ENCODE peak calls at places on chromosomes 4 and X, in five cellular contexts. E is CD8-positive, alpha-beta T cell; F is small intestine; P is suprapubic skin; X is astrocyte. H is an unnamed sample.

GRCh38 chr4:110361921-110362320 is 114.0 kb upstream of the ENPEP start:
- DNase-seq in E (no peak), F (no peak), P (no peak), X (peak; percentile 90), H (no peak)

GRCh38 chrX:70494441-70494840 is 49.8 kb downstream of the DLG3 start:
- DNase-seq in E (no peak), F (no peak), P (no peak), X (no peak), H (no peak)

GRCh38 chr4:41509411-41510008 is 28.4 kb upstream of the LIMCH1 start:
- DNase-seq in E (no peak), F (no peak), P (no peak), X (no peak), H (no peak)

GRCh38 chrX:26822448-26822847 is 606.5 kb downstream of the MAGEB5 start:
- DNase-seq in E (no peak), F (no peak), P (no peak), X (no peak), H (no peak)

GRCh38 chr4:133316874-133317273 is 167.8 kb downstream of the PCDH10 start:
- DNase-seq in E (no peak), F (no peak), P (no peak), X (peak; percentile 73), H (no peak)

GRCh38 chr4:20428410-20429160 is 176.9 kb downstream of the SLIT2 start:
- DNase-seq in E (no peak), F (no peak), P (no peak), X (no peak), H (no peak)

GRCh38 chr4:145285928-145286327 is 105.5 kb upstream of the OTUD4 start:
- DNase-seq in E (no peak), F (no peak), P (no peak), X (peak; percentile 33), H (no peak)

GRCh38 chrX:72016881-72017783 is 106.5 kb downstream of the NHSL2 start:
- DNase-seq in E (no peak), F (no peak), P (no peak), X (no peak), H (peak; percentile 11)

GRCh38 chr4:61520688-61521160 is 320.6 kb downstream of the ADGRL3 start:
- DNase-seq in E (no peak), F (peak; percentile 15), P (no peak), X (peak; percentile 79), H (no peak)

GRCh38 chr4:6087669-6088068 is 69.4 kb upstream of the C4orf50 start:
- DNase-seq in E (no peak), F (peak; percentile 27), P (peak; percentile 53), X (no peak), H (no peak)

GRCh38 chr4:123816462-123816861 is 419.9 kb downstream of the SPRY1 start:
- DNase-seq in E (no peak), F (no peak), P (no peak), X (no peak), H (no peak)

GRCh38 chr4:183171484-183172267 is 72.6 kb downstream of the WWC2 start:
- DNase-seq in E (no peak), F (no peak), P (no peak), X (no peak), H (no peak)

GRCh38 chr4:171588146-171588545 is 225.1 kb upstream of the GALNTL6 start:
- DNase-seq in E (no peak), F (no peak), P (no peak), X (no peak), H (no peak)

GRCh38 chr4:63589796-63590195 is 819.5 kb downstream of the TECRL start:
- DNase-seq in E (no peak), F (no peak), P (no peak), X (no peak), H (no peak)

GRCh38 chr4:143514432-143514831 is 930 bp downstream of the SMARCA5 start:
- DNase-seq in E (peak; percentile 25), F (peak; percentile 47), P (peak; percentile 79), X (peak; percentile 54), H (peak; percentile 59)

DNA sequence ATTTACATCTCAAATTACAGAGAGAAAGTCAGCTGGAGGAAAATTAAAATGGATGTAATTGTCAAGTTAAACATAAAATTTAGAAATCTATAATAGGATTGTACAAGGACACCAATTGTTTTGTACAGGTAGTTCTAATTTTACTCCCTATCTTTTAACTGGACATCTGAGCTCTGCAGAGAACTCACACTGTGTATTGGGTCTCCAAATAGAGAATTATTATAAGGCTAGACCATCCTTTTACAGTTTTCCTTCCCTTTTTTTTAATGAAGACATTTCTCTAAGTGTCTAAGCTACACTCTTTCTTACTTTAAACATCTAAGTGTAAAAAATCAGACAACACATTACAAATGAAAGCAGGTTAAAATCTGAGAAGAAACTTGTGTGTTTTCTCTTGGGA is 78.4 kb upstream of the GC start:
- DNase-seq in E (no peak), F (no peak), P (no peak), X (no peak), H (no peak)
- H3K9me3 ChIP-seq in E (no peaks in the 10 kb centered on the region), F (no peaks in the 10 kb centered on the region), P (peaks cover 11% of the 10 kb centered on the region), X (no peaks in the 10 kb centered on the region), H (no peaks in the 10 kb centered on the region)

GRCh38 chrX:40197071-40197470 is 99.3 kb upstream of the BCOR start:
- DNase-seq in E (no peak), F (no peak), P (no peak), X (no peak), H (no peak)

GRCh38 chrX:40195368-40195767 is 97.6 kb upstream of the BCOR start:
- DNase-seq in E (no peak), F (no peak), P (no peak), X (no peak), H (no peak)

GRCh38 chrX:40201486-40201885 is 103.7 kb upstream of the BCOR start:
- DNase-seq in E (peak; percentile 18), F (no peak), P (no peak), X (no peak), H (no peak)

GRCh38 chrX:40202456-40202855 is 104.7 kb upstream of the BCOR start:
- DNase-seq in E (peak; percentile 16), F (no peak), P (no peak), X (no peak), H (no peak)

DNA sequence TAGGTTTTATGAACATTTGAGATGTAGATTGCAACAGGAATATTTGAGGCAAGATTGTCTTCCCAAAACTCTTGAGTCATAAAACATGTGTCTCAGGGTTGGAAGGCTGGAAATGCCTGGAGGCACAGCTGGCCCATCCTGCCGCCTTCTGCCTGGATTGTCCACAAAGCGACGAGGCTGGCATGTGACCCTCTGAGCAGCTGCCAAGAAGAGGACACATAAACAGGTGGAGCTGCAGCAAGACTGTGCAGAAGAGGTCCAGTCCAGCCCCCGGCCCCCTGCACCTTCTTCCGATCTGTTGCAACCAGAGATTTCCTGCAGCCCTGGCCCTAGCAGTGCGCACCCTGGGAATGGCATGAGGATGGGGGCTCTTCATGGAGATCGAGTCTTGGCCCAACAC is 101.9 kb upstream of the BCOR start:
- DNase-seq in E (no peak), F (no peak), P (no peak), X (no peak), H (no peak)
- H3K4me3 ChIP-seq in E (no peak overlapping the region), F (no peak overlapping the region), P (no peak overlapping the region), X (no peak overlapping the region), H (no peak overlapping the region)

GRCh38 chrX:145729635-145730034 is 88.0 kb upstream of the SLITRK2 start:
- DNase-seq in E (no peak), F (no peak), P (no peak), X (peak; percentile 18), H (no peak)

DNA sequence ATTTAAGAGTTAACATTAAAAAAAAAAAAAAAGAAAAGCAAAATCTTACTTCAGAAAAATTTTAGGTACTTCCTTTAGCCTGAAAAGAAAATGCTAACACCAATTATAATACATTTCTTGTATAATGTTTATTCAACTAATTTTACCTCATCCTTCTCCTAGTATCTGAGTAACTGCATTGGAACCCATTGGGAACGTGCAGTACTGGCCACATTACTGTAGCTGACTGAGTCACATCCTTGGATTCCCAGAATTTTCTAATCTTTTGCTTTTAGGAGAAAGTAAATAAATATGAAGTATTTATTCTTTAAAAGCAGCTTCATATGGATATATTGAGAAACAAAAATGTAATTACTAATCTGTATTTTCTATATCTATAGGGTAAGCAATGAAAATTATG is 82.6 kb upstream of the SLITRK2 start:
- DNase-seq in E (no peak), F (no peak), P (no peak), X (peak; percentile 1), H (no peak)
- H3K9me3 ChIP-seq in E (no peaks in the 10 kb centered on the region), F (no peaks in the 10 kb centered on the region), P (no peaks in the 10 kb centered on the region), X (no peaks in the 10 kb centered on the region), H (no peaks in the 10 kb centered on the region)

GRCh38 chr4:185587065-185587443 is 51.7 kb upstream of the PDLIM3 start:
- DNase-seq in E (no peak), F (no peak), P (no peak), X (no peak), H (no peak)
- H3K4me3 ChIP-seq in E (peak overlapping the region; percentile 12), F (no peak overlapping the region), P (peak overlapping the region; percentile 27), X (no peak overlapping the region), H (no peak overlapping the region)

GRCh38 chrX:55326985-55327384 is 62.3 kb upstream of the PAGE3 start:
- DNase-seq in E (no peak), F (peak; percentile 50), P (no peak), X (no peak), H (peak; percentile 44)
- H3K9me3 ChIP-seq in E (no peaks in the 10 kb centered on the region), F (no peaks in the 10 kb centered on the region), P (no peaks in the 10 kb centered on the region), X (no peaks in the 10 kb centered on the region), H (no peaks in the 10 kb centered on the region)